ENCODE peak calls at places on chromosomes 12 and 14, in seven cellular contexts. U is B cell, T is fibroblast of pulmonary artery, F is HFFc6, H is activated B cell treated with CpG ODN at 0.5 μM for 24 hours, J is foreskin fibroblast, Z is neural crest cell. Y is an unnamed sample.
A peak's percentile ranks its signal among the peaks of the same experiment; 100 is the strongest.

GRCh38 chr14:93522221-93522620 is 91.5 kb downstream of the UNC79 start:
- DNase-seq in U (no peak), T (no peak), F (no peak), H (no peak), J (no peak), Z (no peak), Y (no peak)

GRCh38 chr14:34297786-34298520 is 164.1 kb downstream of the SPTSSA start:
- DNase-seq in U (no peak), T (no peak), F (no peak), H (no peak), J (no peak), Z (no peak), Y (no peak)

GRCh38 chr14:105891631-105892452 is 365.5 kb downstream of the TMEM121 start:
- DNase-seq in U (no peak), T (no peak), F (no peak), H (no peak), J (no peak), Z (no peak), Y (no peak)

GRCh38 chr12:120628919-120629318 is 11.5 kb upstream of the CABP1 start:
- DNase-seq in U (no peak), T (no peak), F (no peak), H (no peak), J (no peak), Z (peak; percentile 15), Y (no peak)

GRCh38 chr14:104786091-104786586 is 9.4 kb downstream of the AKT1 start:
- DNase-seq in U (no peak), T (no peak), F (no peak), H (no peak), J (no peak), Z (no peak), Y (no peak)

GRCh38 chr12:123267991-123268843 is 3.4 kb downstream of the CDK2AP1 start:
- DNase-seq in U (peak; percentile 37), T (no peak), F (no peak), H (no peak), J (no peak), Z (no peak), Y (no peak)

GRCh38 chr14:21096889-21097615 is 1.4 kb downstream of the ZNF219 start:
- DNase-seq in U (no peak), T (no peak), F (no peak), H (no peak), J (no peak), Z (no peak), Y (no peak)

GRCh38 chr12:124828264-124829007 is 35.2 kb downstream of the SCARB1 start:
- DNase-seq in U (no peak), T (no peak), F (peak; percentile 69), H (no peak), J (peak; percentile 39), Z (no peak), Y (no peak)

GRCh38 chr14:63787995-63788946 is 60.4 kb upstream of the SGPP1 start:
- DNase-seq in U (no peak), T (no peak), F (no peak), H (no peak), J (no peak), Z (no peak), Y (no peak)

GRCh38 chr14:79044894-79045624 is 874.9 kb downstream of the NRXN3 start:
- DNase-seq in U (no peak), T (peak; percentile 71), F (peak; percentile 94), H (no peak), J (peak; percentile 94), Z (no peak), Y (no peak)

GRCh38 chr12:19129486-19130223 is at the start of gene PLEKHA5:
- DNase-seq in U (peak; percentile 11), T (peak; percentile 72), F (peak; percentile 56), H (peak; percentile 16), J (peak; percentile 77), Z (peak; percentile 62), Y (peak; percentile 36)

GRCh38 chr12:72578327-72578726 is 306.2 kb downstream of the TRHDE start:
- DNase-seq in U (no peak), T (no peak), F (no peak), H (no peak), J (no peak), Z (no peak), Y (no peak)

GRCh38 chr12:75782182-75782581 is 249.4 kb downstream of the PHLDA1 start:
- DNase-seq in U (no peak), T (no peak), F (no peak), H (no peak), J (no peak), Z (no peak), Y (no peak)

GRCh38 chr12:92543359-92543758 is 159.4 kb upstream of the PLEKHG7 start:
- DNase-seq in U (no peak), T (no peak), F (no peak), H (no peak), J (no peak), Z (no peak), Y (no peak)

GRCh38 chr14:69625299-69626131 is 14.1 kb downstream of the SUSD6 start:
- DNase-seq in U (peak; percentile 64), T (peak; percentile 42), F (no peak), H (no peak), J (peak; percentile 27), Z (no peak), Y (no peak)

GRCh38 chr12:112198120-112198733 is 72.9 kb downstream of the TRAFD1 start:
- DNase-seq in U (peak; percentile 62), T (peak; percentile 71), F (peak; percentile 23), H (peak; percentile 24), J (peak; percentile 21), Z (peak; percentile 53), Y (peak; percentile 67)

GRCh38 chr12:22668441-22668840 is 43.5 kb downstream of the ETNK1 start:
- DNase-seq in U (no peak), T (no peak), F (no peak), H (no peak), J (no peak), Z (no peak), Y (no peak)

GRCh38 chr12:22665476-22665875 is 40.5 kb downstream of the ETNK1 start:
- DNase-seq in U (no peak), T (no peak), F (no peak), H (no peak), J (no peak), Z (no peak), Y (no peak)

GRCh38 chr12:22672951-22673350 is 48.0 kb downstream of the ETNK1 start:
- DNase-seq in U (no peak), T (peak; percentile 48), F (peak; percentile 74), H (no peak), J (peak; percentile 34), Z (no peak), Y (no peak)

GRCh38 chr12:22667122-22667521 is 42.2 kb downstream of the ETNK1 start:
- DNase-seq in U (no peak), T (no peak), F (no peak), H (no peak), J (no peak), Z (no peak), Y (no peak)

GRCh38 chr12:22670762-22671161 is 45.8 kb downstream of the ETNK1 start:
- DNase-seq in U (no peak), T (peak; percentile 46), F (no peak), H (no peak), J (no peak), Z (no peak), Y (no peak)
- TF ChIP-seq CTCF in U (peak; percentile 30), T (peak; percentile 37), F (peak; percentile 74), H (no peak), J (peak; percentile 14), Z (peak; percentile 60), Y (peak; percentile 29)

GRCh38 chr12:55822228-55822627 is 4.4 kb downstream of the ORMDL2 start:
- DNase-seq in U (no peak), T (no peak), F (no peak), H (no peak), J (no peak), Z (no peak), Y (no peak)
- TF ChIP-seq CTCF in U (no peak), T (peak; percentile 31), F (peak; percentile 63), H (no peak), J (peak; percentile 22), Z (peak; percentile 49), Y (peak; percentile 33)

DNA sequence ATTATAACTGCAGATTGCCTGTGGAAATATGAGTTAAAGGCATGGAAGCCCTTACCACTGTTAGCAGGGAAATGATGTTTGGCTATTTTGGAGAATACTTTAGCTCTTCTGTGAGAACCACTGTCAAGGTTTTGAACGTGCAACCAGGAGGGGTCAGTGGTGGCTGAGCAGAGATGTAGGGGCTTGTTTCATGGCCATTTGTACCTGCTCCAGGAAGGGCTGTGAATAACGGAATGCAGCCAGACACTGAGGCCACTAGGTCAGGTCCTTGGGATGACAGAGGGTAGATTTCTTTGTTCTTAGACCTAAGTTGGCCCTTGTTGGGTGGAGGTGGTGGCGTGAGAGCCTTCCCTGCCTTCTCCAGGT is 8.3 kb downstream of the TRAF3 start:
- DNase-seq in U (no peak), T (no peak), F (no peak), H (no peak), J (no peak), Z (no peak), Y (no peak)
- TF ChIP-seq CTCF in U (no peak), T (no peak), F (no peak), H (no peak), J (no peak), Z (no peak), Y (no peak)

GRCh38 chr12:109087250-109087649 is 6.0 kb downstream of the ALKBH2 start:
- DNase-seq in U (no peak), T (no peak), F (no peak), H (no peak), J (no peak), Z (no peak), Y (no peak)
- TF ChIP-seq CTCF in U (no peak), T (no peak), F (no peak), H (no peak), J (no peak), Z (no peak), Y (no peak)

GRCh38 chr12:104985206-104985605 is 910 bp upstream of the NOPCHAP1 start:
- DNase-seq in U (no peak), T (no peak), F (no peak), H (no peak), J (no peak), Z (no peak), Y (no peak)
- TF ChIP-seq CTCF in U (no peak), T (no peak), F (peak; percentile 31), H (no peak), J (no peak), Z (no peak), Y (no peak)